ENCODE peak calls at places on chromosome 12, in eight cellular contexts. O, G, Y, A, P, M, H and V are unnamed samples.

GRCh38 chr12:132185698-132186097 is 41.4 kb downstream of the NOC4L start:
- DNase-seq in H (no peak), G (no peak), M (no peak), Y (no peak), P (no peak), O (no peak), A (no peak), V (no peak)

GRCh38 chr12:4487024-4487423 is 41.4 kb upstream of the FGF6 start:
- DNase-seq in O (no peak), A (no peak), Y (peak), G (no peak), P (no peak), H (no peak), M (no peak), V (no peak)

GRCh38 chr12:92603741-92604432 is 98.9 kb upstream of the PLEKHG7 start:
- DNase-seq in M (peak), O (no peak), H (no peak), P (peak), Y (no peak), A (no peak), G (no peak), V (peak)

GRCh38 chr12:124361996-124362395 is 67.1 kb downstream of the RFLNA start:
- DNase-seq in M (no peak), Y (no peak), O (no peak), A (no peak), G (no peak), H (no peak), P (no peak), V (no peak)

GRCh38 chr12:72075891-72076557 is 137.4 kb downstream of the TPH2 start:
- DNase-seq in H (no peak), M (no peak), G (peak), P (no peak), A (no peak), Y (no peak), O (no peak), V (no peak)

GRCh38 chr12:21438643-21439042 is 1.2 kb downstream of the PYROXD1 start:
- DNase-seq in A (no peak), M (no peak), H (no peak), P (no peak), Y (no peak), O (no peak), G (no peak), V (peak)

GRCh38 chr12:1391722-1392121 is 202.7 kb downstream of the FBXL14 start:
- DNase-seq in O (no peak), G (peak), M (peak), A (no peak), P (no peak), H (no peak), Y (no peak), V (peak)

GRCh38 chr12:43805857-43806736 is at the start of gene TWF1:
- DNase-seq in M (peak), Y (peak), A (peak), O (peak), H (peak), G (peak), P (peak), V (peak)

GRCh38 chr12:40336573-40337199 is 111.9 kb downstream of the LRRK2 start:
- DNase-seq in Y (no peak), G (peak), O (peak), P (no peak), H (no peak), A (no peak), M (peak), V (peak)

GRCh38 chr12:89951050-89951693 is 242.5 kb upstream of the ATP2B1 start:
- DNase-seq in O (no peak), P (peak), Y (no peak), G (no peak), A (no peak), H (no peak), M (no peak), V (peak)

GRCh38 chr12:47053991-47054390 is 25.4 kb upstream of the PCED1B start:
- DNase-seq in H (no peak), M (no peak), Y (no peak), A (no peak), O (no peak), P (no peak), G (no peak), V (no peak)

GRCh38 chr12:57181561-57182155 is 34.2 kb upstream of the LRP1-AS start:
- DNase-seq in P (no peak), O (no peak), H (no peak), G (no peak), Y (no peak), A (no peak), M (no peak), V (no peak)

GRCh38 chr12:78210894-78211302 is 380.2 kb downstream of the NAV3 start:
- DNase-seq in M (peak), P (no peak), Y (no peak), G (peak), O (no peak), A (peak), H (no peak), V (peak)

GRCh38 chr12:33427071-33427470 is 12.5 kb downstream of the SYT10 start:
- DNase-seq in A (no peak), G (peak), P (no peak), H (no peak), O (no peak), M (peak), Y (no peak), V (peak)

GRCh38 chr12:2641209-2641608 is 153.6 kb upstream of the FKBP4 start:
- DNase-seq in O (no peak), G (no peak), M (peak), Y (no peak), P (no peak), H (no peak), A (peak), V (peak)

GRCh38 chr12:44367916-44368315 is 508.2 kb downstream of the NELL2 start:
- DNase-seq in O (no peak), H (no peak), M (no peak), G (no peak), A (no peak), P (no peak), Y (no peak), V (no peak)

GRCh38 chr12:6380141-6381121 is 3.5 kb upstream of the LTBR start:
- DNase-seq in Y (no peak), A (no peak), G (no peak), P (no peak), H (no peak), M (no peak), O (no peak), V (no peak)

GRCh38 chr12:34163443-34163842 is 141.1 kb downstream of the ALG10 start:
- DNase-seq in O (no peak), Y (no peak), M (no peak), G (peak), A (no peak), H (no peak), P (no peak), V (peak)

GRCh38 chr12:24081581-24081980 is 132.1 kb upstream of the SOX5 start:
- DNase-seq in O (no peak), A (no peak), Y (no peak), M (no peak), P (no peak), G (no peak), H (no peak), V (no peak)

GRCh38 chr12:67069451-67070306 is 199.5 kb upstream of the CAND1 start:
- DNase-seq in G (peak), Y (no peak), O (peak), P (peak), A (no peak), H (peak), M (peak), V (peak)

GRCh38 chr12:76713130-76713529 is 50.8 kb upstream of the ZDHHC17 start:
- DNase-seq in Y (no peak), G (no peak), P (no peak), H (no peak), A (no peak), M (no peak), O (no peak), V (no peak)

GRCh38 chr12:123936956-123937706 is 35.5 kb downstream of the CCDC92 start:
- DNase-seq in A (no peak), O (no peak), H (no peak), G (no peak), M (no peak), P (no peak), Y (no peak), V (no peak)

GRCh38 chr12:81128930-81129554 is 51.2 kb downstream of the ACSS3 start:
- DNase-seq in H (no peak), G (peak), P (no peak), Y (no peak), A (peak), O (peak), M (peak), V (peak)

GRCh38 chr12:63994704-63995103 is 150.2 kb downstream of the SRGAP1 start:
- DNase-seq in O (no peak), P (no peak), A (no peak), H (no peak), Y (no peak), M (no peak), G (no peak), V (no peak)

GRCh38 chr12:131130311-131130911 is 176.7 kb downstream of the ADGRD1 start:
- DNase-seq in M (no peak), Y (no peak), G (no peak), A (no peak), H (no peak), O (no peak), P (no peak), V (no peak)

GRCh38 chr12:95102916-95103671 is 29.7 kb upstream of the NR2C1 start:
- DNase-seq in H (no peak), O (peak), Y (no peak), M (peak), A (no peak), P (peak), G (peak), V (peak)

GRCh38 chr12:58889557-58889956 is 30.7 kb downstream of the LRIG3 start:
- DNase-seq in H (no peak), Y (peak), G (peak), A (no peak), M (no peak), P (no peak), O (no peak), V (no peak)

GRCh38 chr12:46402861-46403731 is 30.5 kb upstream of the SLC38A2 start:
- DNase-seq in Y (no peak), P (no peak), A (no peak), H (no peak), O (no peak), M (no peak), G (no peak), V (no peak)

GRCh38 chr12:19739195-19739776 is 300.0 kb downstream of the AEBP2 start:
- DNase-seq in P (peak), Y (peak), H (no peak), A (peak), G (peak), O (peak), M (peak), V (peak)

GRCh38 chr12:67827820-67828383 is 161.3 kb upstream of the IFNG-AS1 start:
- DNase-seq in M (peak), A (no peak), H (no peak), Y (peak), O (peak), P (peak), G (no peak), V (peak)

GRCh38 chr12:91111366-91112321 is at the start of gene LUM:
- DNase-seq in A (no peak), O (no peak), P (no peak), M (no peak), G (no peak), H (no peak), Y (no peak), V (peak)

GRCh38 chr12:39573971-39574370 is 45.6 kb downstream of the ABCD2 start:
- DNase-seq in O (no peak), Y (no peak), H (no peak), G (no peak), M (no peak), P (no peak), A (no peak), V (no peak)

GRCh38 chr12:256225-256624 is 6.4 kb downstream of the SLC6A13 start:
- DNase-seq in O (no peak), A (no peak), M (no peak), G (no peak), Y (no peak), H (no peak), P (no peak), V (no peak)

GRCh38 chr12:64687816-64688599 is 71.2 kb downstream of the GNS start:
- DNase-seq in G (no peak), H (no peak), Y (no peak), M (no peak), P (no peak), O (no peak), A (no peak), V (no peak)

GRCh38 chr12:46523863-46524770 is 151.5 kb upstream of the SLC38A2 start:
- DNase-seq in Y (no peak), M (peak), P (peak), G (no peak), O (no peak), A (no peak), H (no peak), V (peak)